ENCODE peak calls at places on chromosomes 5 and 9, in five cellular contexts. One of them, this sample, is unnamed.

GRCh38 chr9:134807726-134808125 is 72.9 kb upstream of the FCN2 start:
- DNase-seq in bronchial epithelial cell: no peak
- DNase-seq in left ventricle myocardium superior: no peak
- DNase-seq in aorta: no peak
- DNase-seq in progenitor cell of endocrine pancreas: no peak
- DNase-seq in this sample: no peak

GRCh38 chr5:129608350-129608749 is 139.5 kb upstream of the MINAR2 start:
- DNase-seq in bronchial epithelial cell: no peak
- DNase-seq in progenitor cell of endocrine pancreas: no peak
- DNase-seq in aorta: no peak
- DNase-seq in left ventricle myocardium superior: no peak
- DNase-seq in this sample: no peak

GRCh38 chr9:133031496-133031911 is 707 bp downstream of the GTF3C5 start:
- DNase-seq in progenitor cell of endocrine pancreas: no peak
- DNase-seq in aorta: no peak
- DNase-seq in bronchial epithelial cell: peak
- DNase-seq in left ventricle myocardium superior: no peak
- DNase-seq in this sample: peak

GRCh38 chr5:83911367-83911919 is 190.8 kb upstream of the HAPLN1 start:
- DNase-seq in bronchial epithelial cell: no peak
- DNase-seq in progenitor cell of endocrine pancreas: no peak
- DNase-seq in left ventricle myocardium superior: no peak
- DNase-seq in aorta: no peak
- DNase-seq in this sample: no peak

GRCh38 chr9:33170464-33171156 is 3.5 kb upstream of the B4GALT1 start:
- DNase-seq in aorta: peak
- DNase-seq in progenitor cell of endocrine pancreas: no peak
- DNase-seq in left ventricle myocardium superior: peak
- DNase-seq in bronchial epithelial cell: no peak
- DNase-seq in this sample: peak

GRCh38 chr5:39231705-39232525 is 12.6 kb upstream of the FYB1 start:
- DNase-seq in progenitor cell of endocrine pancreas: no peak
- DNase-seq in bronchial epithelial cell: peak
- DNase-seq in left ventricle myocardium superior: no peak
- DNase-seq in aorta: no peak
- DNase-seq in this sample: peak

GRCh38 chr5:140039561-140039960 is 3.5 kb downstream of the NRG2 start:
- DNase-seq in left ventricle myocardium superior: no peak
- DNase-seq in aorta: no peak
- DNase-seq in bronchial epithelial cell: peak
- DNase-seq in progenitor cell of endocrine pancreas: no peak
- DNase-seq in this sample: peak

GRCh38 chr5:148091991-148092964 is 28.5 kb downstream of the SPINK5 start:
- DNase-seq in bronchial epithelial cell: no peak
- DNase-seq in left ventricle myocardium superior: no peak
- DNase-seq in progenitor cell of endocrine pancreas: no peak
- DNase-seq in aorta: no peak
- DNase-seq in this sample: no peak

GRCh38 chr9:33942471-33943083 is 106.1 kb downstream of the UBAP2 start:
- DNase-seq in progenitor cell of endocrine pancreas: no peak
- DNase-seq in bronchial epithelial cell: peak
- DNase-seq in left ventricle myocardium superior: no peak
- DNase-seq in aorta: no peak
- DNase-seq in this sample: peak

GRCh38 chr9:127838375-127839078 is 15.9 kb downstream of the ENG start:
- DNase-seq in aorta: peak
- DNase-seq in bronchial epithelial cell: no peak
- DNase-seq in left ventricle myocardium superior: peak
- DNase-seq in progenitor cell of endocrine pancreas: no peak
- DNase-seq in this sample: no peak

This sample was measured in epithelial cell of esophagus.